ENCODE peak calls at places on chromosomes 4 and X, in six cellular contexts. W, R, X, G, D and S are unnamed samples.

GRCh38 chr4:164383187-164384181 is 370.4 kb upstream of the SMIM31 start:
- DNase-seq in R (no peak), W (peak; percentile 0), X (no peak), D (no peak), G (no peak), S (no peak)

GRCh38 chr4:179671609-179672008 is 2229.4 kb upstream of the AGA start:
- DNase-seq in G (no peak), X (no peak), R (no peak), W (peak; percentile 10), D (no peak), S (no peak)

GRCh38 chrX:1359477-1359873 is 22.9 kb downstream of the IL3RA start:
- DNase-seq in X (no peak), D (no peak), R (no peak), W (no peak), G (no peak), S (no peak)

GRCh38 chr4:153112071-153112460 is 92.2 kb upstream of the TRIM2 start:
- DNase-seq in X (no peak), D (peak; percentile 86), G (no peak), R (peak; percentile 15), W (no peak), S (no peak)

GRCh38 chr4:159016527-159017137 is 86.2 kb upstream of the RAPGEF2 start:
- DNase-seq in X (no peak), W (peak; percentile 22), G (no peak), D (no peak), R (peak; percentile 34), S (no peak)

GRCh38 chr4:53043900-53044650 is 182.0 kb downstream of the RASL11B start:
- DNase-seq in D (no peak), G (no peak), W (no peak), X (no peak), R (no peak), S (no peak)

GRCh38 chr4:154534296-154534695 is 15.9 kb downstream of the PLRG1 start:
- DNase-seq in R (no peak), G (no peak), W (no peak), D (no peak), X (no peak), S (no peak)

GRCh38 chr4:74267998-74268606 is 40.2 kb upstream of the EPGN start:
- DNase-seq in W (peak; percentile 79), D (no peak), R (no peak), G (no peak), X (no peak), S (no peak)

GRCh38 chr4:142656178-142656577 is 189.9 kb downstream of the INPP4B start:
- DNase-seq in G (no peak), R (no peak), W (no peak), D (no peak), X (no peak), S (no peak)

GRCh38 chr4:116015549-116015948 is 902.1 kb upstream of the NDST4 start:
- DNase-seq in W (no peak), X (no peak), D (no peak), G (no peak), R (no peak), S (no peak)

GRCh38 chr4:71938776-71939175 is 93.0 kb upstream of the NPFFR2 start:
- DNase-seq in G (no peak), W (no peak), X (no peak), R (no peak), D (no peak), S (no peak)

GRCh38 chrX:12896935-12897334 is 9.5 kb upstream of the TLR8 start:
- DNase-seq in G (no peak), R (no peak), W (no peak), X (no peak), D (no peak), S (no peak)

GRCh38 chr4:110532901-110533589 is 57.1 kb downstream of the ENPEP start:
- DNase-seq in D (no peak), W (no peak), G (no peak), R (no peak), X (no peak), S (no peak)

GRCh38 chr4:110533590-110533910 is 57.6 kb downstream of the ENPEP start:
- DNase-seq in R (no peak), G (no peak), D (no peak), W (peak; percentile 1), X (no peak), S (no peak)

DNA sequence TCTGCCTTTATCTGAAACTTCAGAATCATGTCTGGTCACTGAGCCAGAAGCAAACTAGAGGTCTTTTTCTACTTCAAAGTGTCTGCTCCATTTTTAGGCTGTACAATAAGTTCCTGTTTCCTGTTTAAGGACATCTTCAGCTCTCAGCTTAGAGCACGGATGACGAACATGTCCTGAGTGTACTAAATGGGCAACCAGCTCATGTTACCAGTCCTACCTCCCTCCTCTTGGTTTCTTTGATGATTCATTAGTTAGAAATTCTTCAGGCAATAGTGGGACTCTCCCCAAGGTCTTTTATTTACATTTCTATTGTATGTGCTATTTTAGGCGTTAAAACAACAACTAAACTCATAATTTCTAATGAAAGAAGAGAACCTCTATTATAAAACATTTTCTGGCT is 58.0 kb downstream of the ENPEP start:
- DNase-seq in X (no peak), R (no peak), G (no peak), D (no peak), W (peak; percentile 98), S (no peak)
- TF ChIP-seq POLR2A in X (no peak), R (no peak), G (no peak), D (no peak), W (no peak), S (no peak)

DNA sequence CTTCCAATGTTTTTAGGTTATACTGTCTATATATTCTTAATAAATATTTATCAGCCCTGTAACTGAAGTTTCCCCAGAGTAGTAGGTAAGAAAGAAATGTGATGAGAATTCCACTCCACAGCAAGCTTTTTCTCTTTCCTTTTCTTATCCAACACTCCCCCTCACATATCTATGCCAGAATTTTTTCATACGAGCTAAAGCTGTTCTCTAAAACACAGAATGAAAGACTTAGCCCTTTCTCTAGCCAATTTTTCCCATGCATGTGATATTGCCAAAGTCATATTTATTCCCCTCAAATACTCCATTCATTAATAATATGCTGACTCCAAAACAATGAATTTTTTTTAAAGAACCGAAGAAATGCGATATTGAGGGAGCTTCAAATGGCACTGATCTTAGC is 32.3 kb downstream of the VEGFC start:
- DNase-seq in G (no peak), X (no peak), W (no peak), R (no peak), D (no peak), S (no peak)
- H3K4me3 ChIP-seq in G (no peak overlapping the region), X (no peak overlapping the region), W (no peak overlapping the region), R (no peak overlapping the region), D (no peak overlapping the region), S (no peak overlapping the region)

DNA sequence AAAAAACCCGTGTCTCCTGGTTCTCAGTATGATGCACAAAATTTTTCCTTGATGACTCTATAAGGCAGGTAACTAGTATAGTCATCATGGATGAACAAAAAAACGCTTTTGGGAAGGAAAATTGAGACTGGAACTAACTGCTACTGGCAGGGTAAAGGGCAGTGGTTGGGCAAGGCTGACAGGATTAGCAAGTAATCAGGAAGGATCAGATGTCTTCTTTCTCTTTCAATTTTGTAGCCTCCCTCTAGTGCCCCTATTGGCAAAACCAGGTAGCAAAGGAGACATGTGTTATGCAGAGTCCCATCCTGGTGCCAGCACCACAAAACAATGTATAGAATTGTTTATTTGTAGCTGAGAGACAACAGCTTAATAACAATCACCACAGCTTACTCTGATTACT is 12.8 kb upstream of the SLITRK4 start:
- DNase-seq in G (no peak), D (no peak), W (no peak), R (no peak), X (no peak), S (no peak)
- TF ChIP-seq CTCF in G (no peak), D (no peak), W (no peak), R (no peak), X (no peak), S (no peak)

GRCh38 chrX:27998666-27999065 is 17.4 kb upstream of the DCAF8L1 start:
- DNase-seq in G (no peak), R (no peak), X (no peak), W (no peak), D (no peak), S (no peak)
- TF ChIP-seq POLR2A in G (no peak), R (no peak), X (no peak), W (no peak), D (no peak), S (no peak)

GRCh38 chr4:3369781-3370660 is 71.7 kb upstream of the HGFAC start:
- DNase-seq in R (no peak), W (peak; percentile 94), X (no peak), D (peak; percentile 85), G (no peak), S (no peak)

GRCh38 chr4:3371038-3371437 is 70.7 kb upstream of the HGFAC start:
- DNase-seq in W (no peak), X (no peak), R (no peak), D (no peak), G (no peak), S (no peak)

GRCh38 chr4:3367866-3368265 is 73.9 kb upstream of the HGFAC start:
- DNase-seq in R (no peak), G (no peak), X (no peak), W (no peak), D (peak; percentile 64), S (no peak)

GRCh38 chr4:3368334-3368733 is 73.4 kb upstream of the HGFAC start:
- DNase-seq in D (peak; percentile 64), X (no peak), W (no peak), R (no peak), G (no peak), S (no peak)

DNA sequence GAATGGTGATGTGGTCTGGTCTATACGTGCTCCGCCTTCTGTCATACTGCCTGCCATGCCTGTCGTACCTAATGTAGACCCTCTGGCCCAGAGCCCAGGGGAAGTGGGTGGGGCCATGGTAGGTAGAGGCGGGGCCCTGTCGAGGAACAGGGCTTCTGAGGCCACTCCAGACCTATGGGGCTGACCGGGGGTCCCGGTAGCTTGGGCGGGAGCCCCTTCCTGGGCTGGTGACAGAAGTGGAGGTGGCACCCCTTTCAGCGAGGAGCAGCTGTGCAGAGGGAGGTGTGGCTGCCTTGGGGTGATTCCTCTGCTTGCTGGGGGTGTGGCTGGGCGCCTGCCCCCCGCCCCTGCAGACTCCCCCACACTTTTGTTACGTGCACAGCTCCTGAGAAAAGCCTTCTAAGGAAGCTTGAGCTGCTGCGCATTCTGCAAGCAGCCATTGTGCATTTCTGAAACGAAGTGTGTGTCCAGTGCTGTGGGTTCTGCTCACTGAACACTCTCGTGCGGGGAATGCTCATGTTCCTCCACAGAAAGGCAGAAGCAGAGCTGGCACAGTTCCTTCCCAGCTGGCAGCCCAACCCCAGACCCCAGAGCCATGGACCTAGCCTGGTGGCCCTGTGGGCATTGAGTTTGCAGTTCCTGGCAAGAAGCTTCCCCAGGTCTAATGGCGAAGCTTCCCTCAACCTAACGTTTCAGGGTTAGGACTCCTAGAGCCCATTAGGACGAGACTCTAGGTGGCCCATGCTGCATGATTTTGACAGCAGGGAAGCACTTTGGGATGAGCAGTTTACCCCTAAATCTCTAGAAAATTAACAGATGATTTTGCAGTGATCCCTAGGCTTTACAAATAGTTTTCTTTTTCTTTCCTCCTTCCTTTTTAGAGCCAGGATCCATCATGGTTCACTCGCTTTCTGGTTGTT is 72.7 kb upstream of the HGFAC start:
- DNase-seq in G (no peak), D (peak; percentile 64), W (no peak), X (no peak), R (no peak), S (no peak)
- H3K4me3 ChIP-seq in G (peak overlapping the region; percentile 15), D (no peak overlapping the region), W (no peak overlapping the region), X (no peak overlapping the region), R (no peak overlapping the region), S (no peak overlapping the region)

GRCh38 chr4:47485047-47485692 is at the start of gene ATP10D:
- DNase-seq in W (peak; percentile 93), X (peak; percentile 95), G (peak; percentile 96), D (peak; percentile 97), R (peak; percentile 97), S (peak; percentile 99)
- TF ChIP-seq CTCF in W (peak; percentile 23), X (peak; percentile 54), G (peak; percentile 17), D (peak; percentile 16), R (peak; percentile 29), S (no peak)